ENCODE peak calls at places on chromosome 3, in nine cellular contexts. U is amniotic stem cell, W is adipocyte, K is iPS-NIHi11, L is GM04504, S is astrocyte of the spinal cord, G is H9, J is C1 segment of cervical spinal cord, Q is anterior cingulate cortex. O is an unnamed sample.

GRCh38 chr3:177525987-177526712 is 328.9 kb upstream of the TBL1XR1 start:
- DNase-seq in U (no peak), W (peak), K (no peak), L (peak), S (peak), G (no peak), J (no peak), Q (peak), O (no peak)

GRCh38 chr3:194423317-194423716 is 24.3 kb upstream of the GP5 start:
- DNase-seq in U (no peak), W (no peak), K (no peak), L (no peak), S (no peak), G (no peak), J (no peak), Q (no peak), O (no peak)

GRCh38 chr3:54670269-54671000 is 257.4 kb downstream of the LRTM1 start:
- DNase-seq in U (no peak), W (no peak), K (peak), L (no peak), S (no peak), G (peak), J (no peak), Q (no peak), O (no peak)

GRCh38 chr3:65855370-65856100 is 183.2 kb downstream of the MAGI1 start:
- DNase-seq in U (peak), W (peak), K (no peak), L (no peak), S (no peak), G (no peak), J (no peak), Q (no peak), O (no peak)

GRCh38 chr3:183437696-183438564 is 9.5 kb upstream of the MCF2L2 start:
- DNase-seq in U (no peak), W (no peak), K (no peak), L (no peak), S (no peak), G (no peak), J (no peak), Q (no peak), O (no peak)

GRCh38 chr3:82088749-82089148 is 327.3 kb upstream of the GBE1 start:
- DNase-seq in U (no peak), W (no peak), K (no peak), L (no peak), S (no peak), G (no peak), J (no peak), Q (no peak), O (peak)

GRCh38 chr3:141151439-141151838 is 80.2 kb upstream of the PXYLP1 start:
- DNase-seq in U (no peak), W (no peak), K (no peak), L (no peak), S (no peak), G (no peak), J (no peak), Q (no peak), O (no peak)

GRCh38 chr3:270688-271087 is 74.1 kb downstream of the CHL1 start:
- DNase-seq in U (no peak), W (no peak), K (no peak), L (no peak), S (no peak), G (no peak), J (no peak), Q (no peak), O (no peak)

GRCh38 chr3:187913617-187914033 is 168.4 kb upstream of the BCL6 start:
- DNase-seq in U (no peak), W (peak), K (no peak), L (no peak), S (peak), G (no peak), J (no peak), Q (no peak), O (peak)

O was measured in endothelial cell of umbilical vein.